ENCODE peak calls at places on chromosomes 6 and 20, in four cellular contexts. One of them, this sample, is unnamed.

GRCh38 chr6:84546427-84546914 is 217.9 kb downstream of the TBX18 start:
- DNase-seq in hepatocyte: no peak
- DNase-seq in T-helper 17 cell: no peak
- DNase-seq in stimulated activated CD4-positive, alpha-beta T cell treated with anti-CD3 and anti-CD28 coated beads, TNF-alpha, amount 100 ng/mL, for 24 hours: no peak
- DNase-seq in this sample: no peak

GRCh38 chr6:134628154-134628553 is 310.2 kb upstream of the SGK1 start:
- DNase-seq in hepatocyte: no peak
- DNase-seq in T-helper 17 cell: no peak
- DNase-seq in stimulated activated CD4-positive, alpha-beta T cell treated with anti-CD3 and anti-CD28 coated beads, TNF-alpha, amount 100 ng/mL, for 24 hours: no peak
- DNase-seq in this sample: no peak

GRCh38 chr6:107310362-107310761 is 149.0 kb downstream of the PDSS2 start:
- DNase-seq in hepatocyte: no peak
- DNase-seq in T-helper 17 cell: no peak
- DNase-seq in stimulated activated CD4-positive, alpha-beta T cell treated with anti-CD3 and anti-CD28 coated beads, TNF-alpha, amount 100 ng/mL, for 24 hours: no peak
- DNase-seq in this sample: no peak

GRCh38 chr6:43887906-43888683 is 118.1 kb downstream of the VEGFA start:
- DNase-seq in hepatocyte: no peak
- DNase-seq in T-helper 17 cell: no peak
- DNase-seq in stimulated activated CD4-positive, alpha-beta T cell treated with anti-CD3 and anti-CD28 coated beads, TNF-alpha, amount 100 ng/mL, for 24 hours: no peak
- DNase-seq in this sample: no peak

GRCh38 chr6:44040786-44041185 is 86.5 kb downstream of the MRPL14 start:
- DNase-seq in hepatocyte: no peak
- DNase-seq in T-helper 17 cell: no peak
- DNase-seq in stimulated activated CD4-positive, alpha-beta T cell treated with anti-CD3 and anti-CD28 coated beads, TNF-alpha, amount 100 ng/mL, for 24 hours: no peak
- DNase-seq in this sample: no peak

GRCh38 chr6:149501768-149502167 is 17.0 kb upstream of the ZC3H12D start:
- DNase-seq in hepatocyte: no peak
- DNase-seq in T-helper 17 cell: no peak
- DNase-seq in stimulated activated CD4-positive, alpha-beta T cell treated with anti-CD3 and anti-CD28 coated beads, TNF-alpha, amount 100 ng/mL, for 24 hours: no peak
- DNase-seq in this sample: no peak

GRCh38 chr6:108738684-108739406 is 109.4 kb upstream of the ARMC2 start:
- DNase-seq in hepatocyte: no peak
- DNase-seq in T-helper 17 cell: no peak
- DNase-seq in stimulated activated CD4-positive, alpha-beta T cell treated with anti-CD3 and anti-CD28 coated beads, TNF-alpha, amount 100 ng/mL, for 24 hours: no peak
- DNase-seq in this sample: no peak

GRCh38 chr20:36177716-36178115 is 23.2 kb downstream of the EPB41L1 start:
- DNase-seq in hepatocyte: no peak
- DNase-seq in T-helper 17 cell: no peak
- DNase-seq in stimulated activated CD4-positive, alpha-beta T cell treated with anti-CD3 and anti-CD28 coated beads, TNF-alpha, amount 100 ng/mL, for 24 hours: no peak
- DNase-seq in this sample: no peak

GRCh38 chr20:58003525-58003924 is 224.9 kb downstream of the ANKRD60 start:
- DNase-seq in hepatocyte: no peak
- DNase-seq in T-helper 17 cell: no peak
- DNase-seq in stimulated activated CD4-positive, alpha-beta T cell treated with anti-CD3 and anti-CD28 coated beads, TNF-alpha, amount 100 ng/mL, for 24 hours: no peak
- DNase-seq in this sample: no peak

GRCh38 chr20:4626228-4626627 is 95.5 kb upstream of the PRND start:
- DNase-seq in hepatocyte: no peak
- DNase-seq in T-helper 17 cell: no peak
- DNase-seq in stimulated activated CD4-positive, alpha-beta T cell treated with anti-CD3 and anti-CD28 coated beads, TNF-alpha, amount 100 ng/mL, for 24 hours: no peak
- DNase-seq in this sample: no peak

GRCh38 chr20:18154342-18154741 is 16.7 kb downstream of the KAT14 start:
- DNase-seq in hepatocyte: no peak
- DNase-seq in T-helper 17 cell: no peak
- DNase-seq in stimulated activated CD4-positive, alpha-beta T cell treated with anti-CD3 and anti-CD28 coated beads, TNF-alpha, amount 100 ng/mL, for 24 hours: no peak
- DNase-seq in this sample: no peak

GRCh38 chr6:74356385-74356784 is 660.4 kb downstream of the CD109 start:
- DNase-seq in hepatocyte: no peak
- DNase-seq in T-helper 17 cell: no peak
- DNase-seq in stimulated activated CD4-positive, alpha-beta T cell treated with anti-CD3 and anti-CD28 coated beads, TNF-alpha, amount 100 ng/mL, for 24 hours: no peak
- DNase-seq in this sample: no peak

GRCh38 chr6:133551847-133552331 is 310.7 kb downstream of the EYA4 start:
- DNase-seq in hepatocyte: peak; percentile 57
- DNase-seq in T-helper 17 cell: no peak
- DNase-seq in stimulated activated CD4-positive, alpha-beta T cell treated with anti-CD3 and anti-CD28 coated beads, TNF-alpha, amount 100 ng/mL, for 24 hours: no peak
- DNase-seq in this sample: no peak

GRCh38 chr6:160756871-160757270 is 54.8 kb downstream of the PLG start:
- DNase-seq in hepatocyte: no peak
- DNase-seq in T-helper 17 cell: no peak
- DNase-seq in stimulated activated CD4-positive, alpha-beta T cell treated with anti-CD3 and anti-CD28 coated beads, TNF-alpha, amount 100 ng/mL, for 24 hours: no peak
- DNase-seq in this sample: no peak

GRCh38 chr6:16136536-16137450 is 7.9 kb downstream of the MYLIP start:
- DNase-seq in hepatocyte: no peak
- DNase-seq in T-helper 17 cell: no peak
- DNase-seq in stimulated activated CD4-positive, alpha-beta T cell treated with anti-CD3 and anti-CD28 coated beads, TNF-alpha, amount 100 ng/mL, for 24 hours: peak; percentile 28
- DNase-seq in this sample: peak; percentile 16

GRCh38 chr20:51494241-51495110 is 48.0 kb downstream of the NFATC2 start:
- DNase-seq in hepatocyte: no peak
- DNase-seq in T-helper 17 cell: no peak
- DNase-seq in stimulated activated CD4-positive, alpha-beta T cell treated with anti-CD3 and anti-CD28 coated beads, TNF-alpha, amount 100 ng/mL, for 24 hours: no peak
- DNase-seq in this sample: no peak

GRCh38 chr20:38132156-38132909 is 32.7 kb downstream of the TGM2 start:
- DNase-seq in hepatocyte: no peak
- DNase-seq in T-helper 17 cell: no peak
- DNase-seq in stimulated activated CD4-positive, alpha-beta T cell treated with anti-CD3 and anti-CD28 coated beads, TNF-alpha, amount 100 ng/mL, for 24 hours: no peak
- DNase-seq in this sample: no peak

GRCh38 chr20:46647469-46647868 is 3.8 kb downstream of the SLC13A3 start:
- DNase-seq in hepatocyte: no peak
- DNase-seq in T-helper 17 cell: no peak
- DNase-seq in stimulated activated CD4-positive, alpha-beta T cell treated with anti-CD3 and anti-CD28 coated beads, TNF-alpha, amount 100 ng/mL, for 24 hours: no peak
- DNase-seq in this sample: no peak

GRCh38 chr6:17635568-17635967 is 35.5 kb downstream of the FAM8A1 start:
- DNase-seq in hepatocyte: no peak
- DNase-seq in T-helper 17 cell: no peak
- DNase-seq in stimulated activated CD4-positive, alpha-beta T cell treated with anti-CD3 and anti-CD28 coated beads, TNF-alpha, amount 100 ng/mL, for 24 hours: no peak
- DNase-seq in this sample: no peak

GRCh38 chr6:122432816-122433215 is 33.4 kb downstream of the HSF2 start:
- DNase-seq in hepatocyte: no peak
- DNase-seq in T-helper 17 cell: no peak
- DNase-seq in stimulated activated CD4-positive, alpha-beta T cell treated with anti-CD3 and anti-CD28 coated beads, TNF-alpha, amount 100 ng/mL, for 24 hours: no peak
- DNase-seq in this sample: no peak

GRCh38 chr6:132445201-132445951 is 44.1 kb upstream of the MOXD1 start:
- DNase-seq in hepatocyte: no peak
- DNase-seq in T-helper 17 cell: no peak
- DNase-seq in stimulated activated CD4-positive, alpha-beta T cell treated with anti-CD3 and anti-CD28 coated beads, TNF-alpha, amount 100 ng/mL, for 24 hours: no peak
- DNase-seq in this sample: no peak

GRCh38 chr20:52833901-52834300 is 138.3 kb upstream of the TSHZ2 start:
- DNase-seq in hepatocyte: no peak
- DNase-seq in T-helper 17 cell: no peak
- DNase-seq in stimulated activated CD4-positive, alpha-beta T cell treated with anti-CD3 and anti-CD28 coated beads, TNF-alpha, amount 100 ng/mL, for 24 hours: no peak
- DNase-seq in this sample: no peak

GRCh38 chr20:17621229-17621968 is 51.5 kb downstream of the DSTN start:
- DNase-seq in hepatocyte: no peak
- DNase-seq in T-helper 17 cell: no peak
- DNase-seq in stimulated activated CD4-positive, alpha-beta T cell treated with anti-CD3 and anti-CD28 coated beads, TNF-alpha, amount 100 ng/mL, for 24 hours: no peak
- DNase-seq in this sample: no peak